ENCODE peak calls at places on chromosomes 3 and 15, in seven cellular contexts. L is pancreas; H is Ammon's horn; G is uterus; P is T-helper 9 cell; S is CD8-positive, alpha-beta T cell; E is stimulated activated naive CD8-positive, alpha-beta T cell treated with anti-CD3 and anti-CD28 coated beads, Interleukin-15, amount 100 ng/mL, for 72 hours. I is an unnamed sample.
A peak's percentile ranks its signal among the peaks of the same experiment; 100 is the strongest.

GRCh38 chr3:184361932-184362667 is 590 bp downstream of the POLR2H start:
- DNase-seq in E (peak; percentile 67), L (peak; percentile 77), S (peak; percentile 21), H (peak; percentile 82), G (no peak), P (peak; percentile 25), I (peak; percentile 59)

GRCh38 chr3:4772171-4772804 is 206.9 kb upstream of the BHLHE40 start:
- DNase-seq in L (peak; percentile 81), S (no peak), P (no peak), G (peak; percentile 94), E (no peak), H (peak; percentile 38), I (peak; percentile 84)

GRCh38 chr15:85584791-85585360 is 204.5 kb downstream of the AKAP13 start:
- DNase-seq in L (no peak), E (no peak), P (no peak), G (no peak), H (no peak), S (no peak), I (no peak)

GRCh38 chr3:145983101-145983500 is 177.9 kb downstream of the PLOD2 start:
- DNase-seq in L (no peak), P (no peak), S (no peak), E (no peak), G (no peak), H (no peak), I (no peak)

GRCh38 chr3:160450846-160451245 is 1.3 kb upstream of the TRIM59 start:
- DNase-seq in L (no peak), S (no peak), H (no peak), E (no peak), G (no peak), P (no peak), I (no peak)

GRCh38 chr3:197426161-197426566 is 127.8 kb upstream of the DLG1 start:
- DNase-seq in E (no peak), G (no peak), L (no peak), H (no peak), S (no peak), P (no peak), I (no peak)

GRCh38 chr15:57555270-57555669 is 36.4 kb upstream of the MYZAP start:
- DNase-seq in H (no peak), S (no peak), P (no peak), L (no peak), E (no peak), G (no peak), I (no peak)

GRCh38 chr3:27216955-27217552 is 152.1 kb downstream of the NEK10 start:
- DNase-seq in G (no peak), P (no peak), S (no peak), H (no peak), E (no peak), L (no peak), I (no peak)

GRCh38 chr3:149152420-149152819 is 23.0 kb downstream of the HPS3 start:
- DNase-seq in H (no peak), S (no peak), P (no peak), E (peak; percentile 51), G (no peak), L (no peak), I (no peak)

GRCh38 chr3:127556565-127556964 is 34.0 kb downstream of the TPRA1 start:
- DNase-seq in L (no peak), S (no peak), P (no peak), H (no peak), G (no peak), E (no peak), I (no peak)

GRCh38 chr3:143124683-143125520 is 5.3 kb downstream of the CHST2 start:
- DNase-seq in L (no peak), G (no peak), P (no peak), S (no peak), H (no peak), E (no peak), I (no peak)

GRCh38 chr3:151008699-151009098 is 36.2 kb upstream of the CLRN1 start:
- DNase-seq in P (no peak), E (no peak), S (no peak), H (peak; percentile 34), G (no peak), L (no peak), I (no peak)

GRCh38 chr3:123678108-123678511 is 93.3 kb upstream of the HACD2 start:
- DNase-seq in G (peak; percentile 86), E (no peak), H (no peak), L (no peak), S (no peak), P (no peak), I (no peak)

GRCh38 chr3:9935966-9936365 is 2.3 kb downstream of the CRELD1 start:
- DNase-seq in P (no peak), G (no peak), H (no peak), E (no peak), L (no peak), S (no peak), I (no peak)

GRCh38 chr3:185900228-185900627 is 37.6 kb downstream of the TRA2B start:
- DNase-seq in S (no peak), G (no peak), H (no peak), P (no peak), L (no peak), E (no peak), I (no peak)

GRCh38 chr15:92763459-92763858 is 107.9 kb upstream of the FAM174B start:
- DNase-seq in G (no peak), E (no peak), P (no peak), H (no peak), L (no peak), S (no peak), I (no peak)

GRCh38 chr15:100193277-100193860 is 148.4 kb downstream of the ADAMTS17 start:
- DNase-seq in E (no peak), P (no peak), H (no peak), L (no peak), G (no peak), S (no peak), I (no peak)

GRCh38 chr3:127180859-127181258 is 12.1 kb upstream of the PRR23E start:
- DNase-seq in H (no peak), G (no peak), L (no peak), E (no peak), S (no peak), P (no peak), I (no peak)

GRCh38 chr3:11582123-11582968 is 61.4 kb downstream of the VGLL4 start:
- DNase-seq in E (no peak), H (peak; percentile 89), G (peak; percentile 86), S (no peak), L (peak; percentile 68), P (no peak), I (peak; percentile 60)

GRCh38 chr3:17749705-17750293 is 7.4 kb upstream of the TBC1D5 start:
- DNase-seq in H (no peak), E (no peak), L (no peak), G (no peak), S (no peak), P (no peak), I (no peak)

GRCh38 chr3:94210256-94210655 is 147.4 kb downstream of the NSUN3 start:
- DNase-seq in L (no peak), P (no peak), S (no peak), G (no peak), H (no peak), E (no peak), I (no peak)

GRCh38 chr15:49984436-49984835 is 134.6 kb downstream of the ATP8B4 start:
- DNase-seq in P (no peak), H (no peak), E (no peak), G (no peak), L (no peak), S (no peak), I (no peak)

GRCh38 chr15:49103676-49104075 is 51.7 kb downstream of the COPS2 start:
- DNase-seq in P (no peak), H (no peak), G (no peak), S (no peak), L (no peak), E (no peak), I (no peak)

GRCh38 chr3:190130037-190130436 is 9.3 kb upstream of the P3H2 start:
- DNase-seq in H (no peak), L (no peak), G (no peak), S (no peak), P (no peak), E (no peak), I (no peak)